ENCODE peak calls at places on chromosomes 3 and 15, in eight cellular contexts. Z is OCI-M1; P is HT-29; R is LoVo; O is EL; S is effector memory CD8-positive, alpha-beta T cell; D is stimulated activated CD4-positive, alpha-beta T cell treated with anti-CD3 and anti-CD28 coated beads, Interleukin-12 subunit alpha, Interleukin-12 subunit beta, amount 100 ng/mL, for 4 hours; I is NCI-H460. G is an unnamed sample.

GRCh38 chr3:60298141-60298540 is 953.1 kb downstream of the FHIT start:
- DNase-seq in D (no peak), P (no peak), R (no peak), S (no peak), I (no peak), Z (peak), O (no peak), G (no peak)

GRCh38 chr3:52289338-52289746 is 1.7 kb downstream of the GLYCTK start:
- DNase-seq in P (no peak), Z (no peak), S (no peak), O (no peak), D (no peak), R (peak), I (no peak), G (no peak)

GRCh38 chr15:43903864-43904290 is 77.1 kb downstream of the WDR76 start:
- DNase-seq in S (peak), O (peak), R (peak), D (peak), I (peak), Z (peak), P (peak), G (peak)

GRCh38 chr3:57079221-57079831 is 18.9 kb downstream of the SPATA12 start:
- DNase-seq in S (no peak), D (peak), P (peak), Z (no peak), O (peak), I (peak), R (peak), G (peak)

GRCh38 chr3:133854971-133855370 is 40.7 kb downstream of the RAB6B start:
- DNase-seq in P (no peak), S (no peak), Z (no peak), I (no peak), O (no peak), D (no peak), R (no peak), G (no peak)

GRCh38 chr3:150739877-150740645 is 22.9 kb downstream of the SIAH2 start:
- DNase-seq in S (no peak), P (no peak), I (no peak), R (no peak), D (no peak), Z (peak), O (no peak), G (no peak)

GRCh38 chr15:70362911-70363310 is 265.2 kb upstream of the TLE3 start:
- DNase-seq in D (no peak), O (peak), S (no peak), P (peak), I (peak), Z (no peak), R (no peak), G (peak)

GRCh38 chr3:11522953-11523792 is 120.5 kb downstream of the VGLL4 start:
- DNase-seq in D (no peak), R (no peak), I (no peak), O (no peak), S (no peak), Z (no peak), P (no peak), G (no peak)

GRCh38 chr15:62742409-62743171 is 300.0 kb upstream of the TPM1 start:
- DNase-seq in R (peak), P (peak), O (peak), S (peak), D (peak), I (peak), Z (peak), G (peak)

GRCh38 chr3:58691997-58692396 is 25.4 kb upstream of the FAM3D start:
- DNase-seq in P (no peak), S (no peak), I (no peak), R (no peak), D (no peak), Z (peak), O (peak), G (peak)

GRCh38 chr3:187958432-187959003 is 195.4 kb upstream of the LPP start:
- DNase-seq in O (no peak), R (no peak), I (no peak), Z (no peak), S (peak), P (no peak), D (peak), G (no peak)

GRCh38 chr3:94162700-94163099 is 99.8 kb downstream of the NSUN3 start:
- DNase-seq in P (peak), S (no peak), Z (no peak), D (no peak), R (peak), I (peak), O (peak), G (peak)